ENCODE peak calls at places on chromosome 13, in eight cellular contexts. One of them, this sample, is unnamed.

GRCh38 chr13:110262494-110262893 is 44.5 kb downstream of the COL4A1 start:
- DNase-seq in A673: no peak
- DNase-seq in psoas muscle: no peak
- DNase-seq in activated T-cell treated with anti-CD3 and anti-CD28 coated beads for 1 hour: no peak
- DNase-seq in NCI-H2171 treated with DMSO at 0.1 percent for 48 hours: no peak
- DNase-seq in Panc1: no peak
- DNase-seq in CD8-positive, alpha-beta memory T cell: no peak
- DNase-seq in fibroblast of the aortic adventitia: no peak
- DNase-seq in this sample: no peak

GRCh38 chr13:71949441-71949840 is 82.4 kb upstream of the DACH1 start:
- DNase-seq in A673: no peak
- DNase-seq in psoas muscle: no peak
- DNase-seq in activated T-cell treated with anti-CD3 and anti-CD28 coated beads for 1 hour: no peak
- DNase-seq in NCI-H2171 treated with DMSO at 0.1 percent for 48 hours: no peak
- DNase-seq in Panc1: no peak
- DNase-seq in CD8-positive, alpha-beta memory T cell: no peak
- DNase-seq in fibroblast of the aortic adventitia: no peak
- DNase-seq in this sample: no peak

GRCh38 chr13:59391696-59392095 is 772.0 kb downstream of the DIAPH3 start:
- DNase-seq in A673: peak
- DNase-seq in psoas muscle: no peak
- DNase-seq in activated T-cell treated with anti-CD3 and anti-CD28 coated beads for 1 hour: peak
- DNase-seq in NCI-H2171 treated with DMSO at 0.1 percent for 48 hours: peak
- DNase-seq in Panc1: peak
- DNase-seq in CD8-positive, alpha-beta memory T cell: peak
- DNase-seq in fibroblast of the aortic adventitia: peak
- DNase-seq in this sample: peak

GRCh38 chr13:68027311-68027710 is 797.2 kb upstream of the PCDH9 start:
- DNase-seq in A673: peak
- DNase-seq in psoas muscle: no peak
- DNase-seq in activated T-cell treated with anti-CD3 and anti-CD28 coated beads for 1 hour: no peak
- DNase-seq in NCI-H2171 treated with DMSO at 0.1 percent for 48 hours: peak
- DNase-seq in Panc1: no peak
- DNase-seq in CD8-positive, alpha-beta memory T cell: no peak
- DNase-seq in fibroblast of the aortic adventitia: no peak
- DNase-seq in this sample: no peak

GRCh38 chr13:65336916-65337315 is 1893.2 kb downstream of the PCDH9 start:
- DNase-seq in A673: peak
- DNase-seq in psoas muscle: no peak
- DNase-seq in activated T-cell treated with anti-CD3 and anti-CD28 coated beads for 1 hour: no peak
- DNase-seq in NCI-H2171 treated with DMSO at 0.1 percent for 48 hours: no peak
- DNase-seq in Panc1: no peak
- DNase-seq in CD8-positive, alpha-beta memory T cell: no peak
- DNase-seq in fibroblast of the aortic adventitia: peak
- DNase-seq in this sample: no peak

GRCh38 chr13:80196756-80197155 is 144.2 kb downstream of the SPRY2 start:
- DNase-seq in A673: no peak
- DNase-seq in psoas muscle: no peak
- DNase-seq in activated T-cell treated with anti-CD3 and anti-CD28 coated beads for 1 hour: no peak
- DNase-seq in NCI-H2171 treated with DMSO at 0.1 percent for 48 hours: no peak
- DNase-seq in Panc1: no peak
- DNase-seq in CD8-positive, alpha-beta memory T cell: no peak
- DNase-seq in fibroblast of the aortic adventitia: no peak
- DNase-seq in this sample: no peak

GRCh38 chr13:27270594-27271520 is at the start of gene RASL11A:
- DNase-seq in A673: peak
- DNase-seq in psoas muscle: peak
- DNase-seq in activated T-cell treated with anti-CD3 and anti-CD28 coated beads for 1 hour: peak
- DNase-seq in NCI-H2171 treated with DMSO at 0.1 percent for 48 hours: peak
- DNase-seq in Panc1: no peak
- DNase-seq in CD8-positive, alpha-beta memory T cell: peak
- DNase-seq in fibroblast of the aortic adventitia: peak
- DNase-seq in this sample: peak

GRCh38 chr13:42322806-42323205 is 50.9 kb downstream of the AKAP11 start:
- DNase-seq in A673: no peak
- DNase-seq in psoas muscle: no peak
- DNase-seq in activated T-cell treated with anti-CD3 and anti-CD28 coated beads for 1 hour: no peak
- DNase-seq in NCI-H2171 treated with DMSO at 0.1 percent for 48 hours: no peak
- DNase-seq in Panc1: no peak
- DNase-seq in CD8-positive, alpha-beta memory T cell: no peak
- DNase-seq in fibroblast of the aortic adventitia: no peak
- DNase-seq in this sample: no peak

GRCh38 chr13:37412271-37412683 is 186.3 kb downstream of the POSTN start:
- DNase-seq in A673: no peak
- DNase-seq in psoas muscle: no peak
- DNase-seq in activated T-cell treated with anti-CD3 and anti-CD28 coated beads for 1 hour: no peak
- DNase-seq in NCI-H2171 treated with DMSO at 0.1 percent for 48 hours: no peak
- DNase-seq in Panc1: no peak
- DNase-seq in CD8-positive, alpha-beta memory T cell: no peak
- DNase-seq in fibroblast of the aortic adventitia: peak
- DNase-seq in this sample: no peak

GRCh38 chr13:19782049-19782726 is 557 bp downstream of the PSPC1 start:
- DNase-seq in A673: peak
- DNase-seq in psoas muscle: peak
- DNase-seq in activated T-cell treated with anti-CD3 and anti-CD28 coated beads for 1 hour: peak
- DNase-seq in NCI-H2171 treated with DMSO at 0.1 percent for 48 hours: no peak
- DNase-seq in Panc1: no peak
- DNase-seq in CD8-positive, alpha-beta memory T cell: peak
- DNase-seq in fibroblast of the aortic adventitia: peak
- DNase-seq in this sample: peak

This sample was measured in activated effector memory CD4-positive, alpha-beta T cell treated with Interleukin-2 at 50 U/mL for 16 hours.